ENCODE peak calls at places on chromosomes 1 and 21, in seven cellular contexts. D is aorta; T is cardiac muscle cell; B is CD8-positive, alpha-beta memory T cell; X is H9; P is adrenal gland; R is Peyer's patch. O is an unnamed sample. For H3K9me3 and H3K27me3, the result is how much of the 10 kb centered on the place peaks cover.

GRCh38 chr21:36178349-36178748 is 21.7 kb downstream of the DOP1B start:
- DNase-seq in T (no peak), P (no peak), R (no peak), B (no peak), X (no peak), D (no peak), O (no peak)

GRCh38 chr21:46048926-46049889 is 48.7 kb upstream of the COL6A2 start:
- DNase-seq in B (no peak), X (peak), D (peak), P (peak), T (peak), R (peak), O (peak)

GRCh38 chr1:150162862-150163706 is 13.4 kb downstream of the PLEKHO1 start:
- DNase-seq in D (peak), B (no peak), R (peak), P (peak), X (peak), T (peak), O (peak)

GRCh38 chr1:191831572-191831971 is 326.7 kb upstream of the RGS18 start:
- DNase-seq in X (no peak), B (no peak), P (no peak), D (no peak), T (no peak), R (no peak), O (no peak)

GRCh38 chr1:20233394-20233793 is 47.1 kb upstream of the PLA2G2C start:
- DNase-seq in P (no peak), X (no peak), T (peak), R (no peak), D (no peak), B (no peak), O (no peak)

GRCh38 chr1:38835230-38835827 is 24.2 kb downstream of the RRAGC start:
- DNase-seq in X (peak), B (peak), P (peak), T (peak), D (no peak), R (peak), O (no peak)

GRCh38 chr1:117794073-117794472 is 135.3 kb downstream of the GDAP2 start:
- DNase-seq in T (peak), R (no peak), B (no peak), X (no peak), P (no peak), D (no peak), O (no peak)

GRCh38 chr21:35332841-35333426 is 283.8 kb upstream of the RUNX1 start:
- DNase-seq in P (no peak), X (no peak), R (no peak), B (no peak), D (no peak), T (no peak), O (no peak)

GRCh38 chr1:190084552-190084951 is 393.1 kb downstream of the BRINP3 start:
- DNase-seq in T (no peak), P (no peak), D (no peak), R (no peak), B (no peak), X (peak), O (no peak)

GRCh38 chr1:15948091-15948591 is 27.8 kb downstream of the ZBTB17 start:
- DNase-seq in B (no peak), X (no peak), P (no peak), D (no peak), R (peak), T (no peak), O (no peak)

GRCh38 chr1:59079434-59080135 is 217.3 kb upstream of the FGGY start:
- DNase-seq in T (peak), B (no peak), P (no peak), X (no peak), R (no peak), D (no peak), O (no peak)

GRCh38 chr1:68831281-68831680 is 334.4 kb upstream of the DEPDC1 start:
- DNase-seq in X (no peak), T (no peak), P (no peak), R (no peak), B (no peak), D (no peak), O (no peak)

GRCh38 chr1:68826861-68827260 is 330.0 kb upstream of the DEPDC1 start:
- DNase-seq in R (no peak), T (no peak), P (no peak), B (no peak), D (no peak), X (no peak), O (no peak)

GRCh38 chr1:68827261-68827660 is 330.4 kb upstream of the DEPDC1 start:
- DNase-seq in P (no peak), T (no peak), D (no peak), X (no peak), R (no peak), B (no peak), O (no peak)

DNA sequence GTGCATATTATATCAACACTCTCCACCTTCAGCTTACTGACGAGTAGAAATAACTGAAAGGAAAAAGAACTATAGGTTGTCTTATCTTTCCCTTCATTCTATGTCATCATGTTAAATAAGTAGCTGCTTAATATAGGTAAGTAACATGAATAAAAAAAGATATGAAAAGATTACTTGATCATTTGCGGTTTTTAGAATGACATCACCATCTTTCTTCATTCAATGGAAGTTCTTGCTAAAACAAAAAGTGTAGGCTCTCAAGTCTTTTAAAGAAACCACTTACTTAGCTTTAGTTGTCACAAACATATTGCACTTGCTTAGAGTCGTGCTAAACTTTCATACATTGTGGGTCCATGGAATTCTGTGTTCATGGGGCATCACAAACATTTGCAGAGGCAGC is 331.1 kb upstream of the DEPDC1 start:
- DNase-seq in T (no peak), D (no peak), P (no peak), X (no peak), R (no peak), B (no peak), O (no peak)
- H3K9me3 ChIP-seq in T (under half), D (under half), P (under half), X (under half), R (under half), B (under half), O (under half)

DNA sequence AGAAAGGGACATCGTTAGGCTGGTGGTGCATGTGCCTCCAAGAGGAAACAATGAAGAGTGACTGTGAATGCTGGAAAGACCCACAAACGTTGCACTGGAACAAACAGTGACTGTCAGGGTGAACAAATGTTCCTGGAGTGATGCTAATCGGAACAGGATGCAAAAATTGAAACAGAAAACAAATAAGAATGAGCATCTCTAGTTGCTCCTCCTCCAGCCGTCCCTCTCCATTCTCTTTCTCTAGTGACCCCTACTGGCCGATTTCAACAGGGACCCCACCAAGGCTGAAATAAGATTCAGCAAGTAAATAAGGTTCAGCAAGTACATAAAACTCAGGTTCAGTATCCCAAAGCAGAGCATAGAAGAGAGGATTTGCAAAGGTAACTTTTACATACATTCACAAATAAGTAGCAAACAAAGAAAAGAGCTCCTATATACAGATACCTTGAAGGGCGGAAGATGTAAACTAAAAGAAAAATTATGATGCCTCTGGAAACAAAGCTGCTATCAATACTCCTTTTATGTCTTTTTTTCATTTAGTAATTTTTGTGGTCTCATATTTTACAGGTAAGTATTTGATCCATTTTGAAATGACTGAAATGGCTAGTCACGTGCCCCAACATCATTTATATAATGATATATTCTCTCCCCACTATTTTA is 836.1 kb upstream of the ADAMTS5 start:
- DNase-seq in B (no peak), P (peak), R (peak), D (no peak), X (peak), T (peak), O (peak)
- H3K27ac ChIP-seq in B (no peak), P (no peak), R (no peak), D (no peak), X (no peak), T (no peak), O (no peak)

DNA sequence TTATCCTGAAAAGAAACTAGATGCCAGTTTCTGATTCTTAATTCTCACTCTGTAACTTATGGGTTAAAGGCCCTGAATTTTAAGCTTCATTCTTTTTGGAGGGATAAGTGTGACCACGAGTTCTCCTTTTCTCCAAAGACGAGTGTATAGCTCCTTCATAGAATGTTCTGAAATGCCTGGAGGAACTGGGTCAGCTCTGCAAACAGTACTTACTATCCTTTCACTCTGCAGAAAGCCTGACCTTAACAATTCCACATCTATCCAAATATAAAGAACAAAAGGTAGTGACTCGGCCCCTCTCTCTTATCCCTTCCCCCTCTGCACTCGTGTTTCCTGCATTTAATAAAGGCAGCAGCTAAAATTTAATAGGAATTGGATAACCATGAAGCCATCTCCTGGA is 150.5 kb downstream of the LYPLAL1 start:
- DNase-seq in P (no peak), R (no peak), T (no peak), X (no peak), B (no peak), D (no peak), O (no peak)
- H3K27me3 ChIP-seq in P (under half), R (under half), T (under half), X (under half), B (under half), D (under half), O (under half)

GRCh38 chr1:4218619-4219018 is 318.5 kb upstream of the C1orf174 start:
- DNase-seq in D (no peak), P (no peak), X (no peak), R (no peak), T (no peak), B (no peak), O (no peak)

GRCh38 chr1:4221107-4221506 is 321.0 kb upstream of the C1orf174 start:
- DNase-seq in P (no peak), R (no peak), T (no peak), D (no peak), X (no peak), B (no peak), O (no peak)

GRCh38 chr1:4220362-4220761 is 320.3 kb upstream of the C1orf174 start:
- DNase-seq in B (no peak), R (no peak), X (no peak), T (no peak), P (no peak), D (no peak), O (no peak)

GRCh38 chr1:4219826-4220225 is 319.8 kb upstream of the C1orf174 start:
- DNase-seq in D (no peak), T (no peak), P (no peak), R (no peak), X (no peak), B (no peak), O (no peak)

DNA sequence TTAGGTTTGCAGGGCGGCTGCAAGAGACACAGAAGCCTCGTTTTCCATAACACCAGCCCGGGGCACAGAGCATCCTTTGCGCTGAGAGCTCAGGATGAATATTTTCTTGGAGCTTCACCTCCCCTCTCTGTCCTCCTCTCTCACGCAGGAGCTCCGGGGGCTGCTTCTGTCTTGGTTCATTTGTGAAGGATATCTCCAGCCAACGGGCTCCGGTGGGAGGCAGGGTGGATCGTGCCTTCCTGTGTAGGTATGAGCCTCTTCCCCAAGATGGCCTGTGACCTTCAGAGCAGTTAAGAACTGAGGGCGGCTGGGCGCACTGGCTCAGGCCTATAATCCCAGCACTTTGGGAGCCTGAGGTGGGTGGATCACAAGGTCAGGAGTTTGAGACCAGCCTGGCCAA is 319.0 kb upstream of the C1orf174 start:
- DNase-seq in P (no peak), D (no peak), X (no peak), B (no peak), R (no peak), T (no peak), O (no peak)
- H3K9me3 ChIP-seq in P (under half), D (under half), X (under half), B (under half), R (under half), T (under half), O (under half)

DNA sequence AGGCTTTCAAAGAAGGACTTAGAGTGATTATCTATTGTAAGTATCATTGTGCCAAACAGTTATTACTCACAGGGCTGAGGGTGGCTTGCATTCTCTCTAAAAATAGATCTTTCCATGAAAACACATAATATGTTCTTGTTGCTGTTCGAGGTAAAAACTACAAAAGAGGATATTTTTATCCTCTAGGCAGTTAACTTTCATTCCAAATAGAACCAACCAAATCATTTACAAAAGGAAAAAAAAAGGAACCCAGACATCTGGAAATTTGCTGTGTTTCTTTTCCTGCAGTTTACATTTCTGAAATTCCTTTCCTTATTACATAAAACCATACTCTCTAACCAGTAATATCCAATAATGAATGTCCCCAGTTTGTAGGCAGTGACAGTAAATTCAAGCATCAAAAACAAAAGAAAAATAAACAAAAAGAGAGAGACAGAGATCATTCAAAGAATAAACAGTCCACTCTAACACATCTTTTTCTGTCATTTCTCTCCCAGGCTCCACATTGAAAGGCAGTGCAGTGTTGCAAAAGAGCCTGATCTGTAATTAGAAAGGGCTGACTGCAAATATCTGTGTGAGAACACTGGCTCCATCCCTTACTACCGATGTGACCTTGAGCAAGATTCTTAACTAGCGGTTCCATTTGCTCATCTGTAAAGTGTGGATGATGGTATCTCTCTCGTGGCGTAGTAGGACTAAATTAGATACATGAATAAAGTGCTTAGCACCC is 27.1 kb upstream of the SLC44A3 start:
- DNase-seq in X (no peak), R (no peak), D (no peak), B (no peak), P (no peak), T (peak), O (no peak)
- H3K27ac ChIP-seq in X (no peak), R (peak), D (peak), B (no peak), P (peak), T (no peak), O (peak)